ENCODE peak calls at places on chromosomes 11 and 22, in four cellular contexts. One of them, this sample, is unnamed.

GRCh38 chr11:63530021-63530420 is 6.6 kb upstream of the PLAAT4 start:
- DNase-seq in H1: no peak
- DNase-seq in IMR-90: no peak
- DNase-seq in H9: peak; percentile 43
- DNase-seq in this sample: peak; percentile 32

GRCh38 chr11:71309611-71310010 is 57.2 kb upstream of the SHANK2 start:
- DNase-seq in H1: peak; percentile 35
- DNase-seq in IMR-90: no peak
- DNase-seq in H9: peak; percentile 12
- DNase-seq in this sample: no peak

GRCh38 chr22:22195265-22196017 is 49.1 kb upstream of the VPREB1 start:
- DNase-seq in H1: peak; percentile 95
- DNase-seq in IMR-90: peak; percentile 37
- DNase-seq in H9: peak; percentile 91
- DNase-seq in this sample: peak; percentile 92

GRCh38 chr11:88404363-88404762 is 66.8 kb upstream of the CTSC start:
- DNase-seq in H1: no peak
- DNase-seq in IMR-90: no peak
- DNase-seq in H9: no peak
- DNase-seq in this sample: no peak

GRCh38 chr11:3130269-3131071 is 34.6 kb downstream of the OSBPL5 start:
- DNase-seq in H1: no peak
- DNase-seq in IMR-90: no peak
- DNase-seq in H9: no peak
- DNase-seq in this sample: no peak

GRCh38 chr11:120801801-120802689 is 221.9 kb upstream of the TBCEL start:
- DNase-seq in H1: peak; percentile 91
- DNase-seq in IMR-90: peak; percentile 50
- DNase-seq in H9: peak; percentile 78
- DNase-seq in this sample: peak; percentile 70

GRCh38 chr22:29478326-29479276 is 1.4 kb upstream of the NEFH start:
- DNase-seq in H1: peak; percentile 79
- DNase-seq in IMR-90: no peak
- DNase-seq in H9: peak; percentile 55
- DNase-seq in this sample: peak; percentile 56

GRCh38 chr11:57566035-57566504 is 1.4 kb downstream of the UBE2L6 start:
- DNase-seq in H1: no peak
- DNase-seq in IMR-90: peak; percentile 63
- DNase-seq in H9: no peak
- DNase-seq in this sample: no peak

GRCh38 chr11:13955971-13956421 is 6.5 kb upstream of the SPON1 start:
- DNase-seq in H1: peak; percentile 63
- DNase-seq in IMR-90: peak; percentile 71
- DNase-seq in H9: peak; percentile 71
- DNase-seq in this sample: peak; percentile 81

GRCh38 chr22:39012525-39013516 is 1.2 kb upstream of the APOBEC3C start:
- DNase-seq in H1: no peak
- DNase-seq in IMR-90: no peak
- DNase-seq in H9: no peak
- DNase-seq in this sample: no peak

DNA sequence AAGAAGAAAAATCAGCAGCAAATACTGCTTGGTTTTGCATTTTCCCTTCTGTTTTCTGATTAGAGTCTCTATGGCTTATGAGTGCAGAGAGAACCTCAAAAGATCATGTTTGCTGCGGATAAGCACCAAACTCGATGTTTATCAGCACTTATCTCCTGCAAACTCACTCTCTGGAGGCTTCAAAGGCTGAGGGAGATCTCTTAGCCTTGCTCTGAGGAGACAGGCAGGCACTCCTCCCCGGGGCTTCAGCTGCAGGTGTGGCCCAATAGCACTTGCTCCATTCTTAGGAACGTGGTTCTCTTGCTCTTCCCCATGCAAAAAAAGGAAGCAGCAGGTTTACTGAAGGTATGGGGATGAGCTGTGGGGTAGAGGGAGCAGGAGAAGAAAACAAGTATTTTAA is 45.1 kb downstream of the FLI1 start:
- DNase-seq in H1: no peak
- DNase-seq in IMR-90: no peak
- DNase-seq in H9: no peak
- DNase-seq in this sample: no peak
- H4K5ac ChIP-seq in H1: no peak overlapping the region
- H4K5ac ChIP-seq in IMR-90: no peak overlapping the region
- H4K5ac ChIP-seq in H9: no peak overlapping the region
- H4K5ac ChIP-seq in this sample: no peak overlapping the region

DNA sequence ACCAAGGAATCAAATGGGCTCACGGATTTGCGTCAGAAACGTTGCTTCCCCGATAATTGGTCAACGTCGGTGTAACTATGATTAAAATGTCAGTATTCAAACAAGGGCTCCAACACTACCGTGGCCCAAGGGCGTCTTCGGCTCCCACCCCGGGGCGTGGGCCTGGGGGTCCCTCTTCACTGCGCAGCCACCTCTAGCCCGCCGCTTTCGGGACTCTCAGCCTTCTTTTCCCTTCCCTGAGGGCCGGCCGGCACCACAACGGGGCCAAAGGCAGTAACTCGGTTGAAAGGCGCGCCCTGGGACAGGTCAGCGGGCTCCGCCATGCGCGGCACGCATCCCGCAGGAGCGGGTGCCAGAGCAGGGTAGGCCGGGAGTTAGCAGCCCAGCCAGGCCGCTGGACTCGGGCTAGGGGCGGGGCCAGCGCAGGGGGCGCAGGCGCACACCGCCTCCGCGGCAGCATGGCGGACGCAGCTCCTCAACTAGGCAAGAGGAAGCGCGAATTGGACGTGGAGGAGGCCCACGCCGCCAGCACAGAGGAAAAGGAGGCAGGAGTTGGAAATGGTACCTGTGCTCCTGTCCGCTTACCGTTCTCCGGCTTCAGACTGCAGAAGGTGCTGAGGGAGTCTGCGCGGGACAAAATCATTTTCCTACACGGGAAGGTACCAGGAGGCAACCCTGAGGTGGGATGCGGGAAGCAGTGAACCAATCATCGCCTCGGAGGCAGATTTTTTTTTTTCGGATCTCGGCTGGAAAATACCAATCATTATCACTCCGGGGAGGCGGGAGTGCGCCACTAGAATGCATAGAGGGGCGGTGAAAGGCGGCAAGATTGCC is at the start of gene DCPS:
- DNase-seq in H1: peak; percentile 97
- DNase-seq in IMR-90: peak; percentile 88
- DNase-seq in H9: peak; percentile 95
- DNase-seq in this sample: peak; percentile 95
- H3K4ac ChIP-seq in H1: peak within 1 kb of the TSS; percentile 92
- H3K4ac ChIP-seq in IMR-90: peak within 1 kb of the TSS; percentile 98
- H3K4ac ChIP-seq in H9: no peak within 1 kb of the TSS
- H3K4ac ChIP-seq in this sample: peak within 1 kb of the TSS; percentile 41

DNA sequence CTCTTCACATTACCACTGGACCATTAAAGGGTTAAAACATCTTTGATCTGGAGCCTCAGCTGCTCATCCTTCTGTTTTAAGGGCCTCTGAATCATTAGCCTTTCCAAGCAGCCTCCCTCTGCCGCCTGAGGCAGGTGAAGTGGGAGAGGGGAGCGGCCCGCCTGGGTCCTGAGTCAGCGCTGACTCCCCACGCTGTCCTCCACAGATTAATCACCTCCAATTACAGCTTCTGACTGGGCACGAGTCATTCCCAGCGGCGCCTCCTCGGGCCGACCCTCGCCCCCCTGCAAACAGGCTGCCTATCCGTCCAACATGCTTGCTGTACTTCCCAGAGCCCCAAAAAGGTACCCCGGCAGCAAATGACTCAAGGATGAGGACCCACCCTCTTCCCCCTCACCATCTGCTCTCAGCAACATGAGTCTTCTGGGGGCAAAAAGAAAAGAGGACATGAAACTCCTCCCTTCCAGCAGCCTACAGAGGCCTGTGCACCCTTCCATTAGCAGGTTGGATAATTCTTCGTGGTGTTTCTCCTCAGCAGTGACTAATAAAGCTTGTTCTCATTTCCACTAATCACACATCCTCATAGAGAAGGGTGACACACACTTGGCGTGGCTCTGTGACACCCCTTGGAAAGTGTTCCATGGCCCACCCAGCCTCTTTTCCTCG is 44.3 kb upstream of the JAM3 start:
- DNase-seq in H1: no peak
- DNase-seq in IMR-90: peak; percentile 36
- DNase-seq in H9: no peak
- DNase-seq in this sample: no peak
- H2BK5ac ChIP-seq in H1: no peak overlapping the region
- H2BK5ac ChIP-seq in IMR-90: no peak overlapping the region
- H2BK5ac ChIP-seq in H9: no peak overlapping the region
- H2BK5ac ChIP-seq in this sample: no peak overlapping the region

DNA sequence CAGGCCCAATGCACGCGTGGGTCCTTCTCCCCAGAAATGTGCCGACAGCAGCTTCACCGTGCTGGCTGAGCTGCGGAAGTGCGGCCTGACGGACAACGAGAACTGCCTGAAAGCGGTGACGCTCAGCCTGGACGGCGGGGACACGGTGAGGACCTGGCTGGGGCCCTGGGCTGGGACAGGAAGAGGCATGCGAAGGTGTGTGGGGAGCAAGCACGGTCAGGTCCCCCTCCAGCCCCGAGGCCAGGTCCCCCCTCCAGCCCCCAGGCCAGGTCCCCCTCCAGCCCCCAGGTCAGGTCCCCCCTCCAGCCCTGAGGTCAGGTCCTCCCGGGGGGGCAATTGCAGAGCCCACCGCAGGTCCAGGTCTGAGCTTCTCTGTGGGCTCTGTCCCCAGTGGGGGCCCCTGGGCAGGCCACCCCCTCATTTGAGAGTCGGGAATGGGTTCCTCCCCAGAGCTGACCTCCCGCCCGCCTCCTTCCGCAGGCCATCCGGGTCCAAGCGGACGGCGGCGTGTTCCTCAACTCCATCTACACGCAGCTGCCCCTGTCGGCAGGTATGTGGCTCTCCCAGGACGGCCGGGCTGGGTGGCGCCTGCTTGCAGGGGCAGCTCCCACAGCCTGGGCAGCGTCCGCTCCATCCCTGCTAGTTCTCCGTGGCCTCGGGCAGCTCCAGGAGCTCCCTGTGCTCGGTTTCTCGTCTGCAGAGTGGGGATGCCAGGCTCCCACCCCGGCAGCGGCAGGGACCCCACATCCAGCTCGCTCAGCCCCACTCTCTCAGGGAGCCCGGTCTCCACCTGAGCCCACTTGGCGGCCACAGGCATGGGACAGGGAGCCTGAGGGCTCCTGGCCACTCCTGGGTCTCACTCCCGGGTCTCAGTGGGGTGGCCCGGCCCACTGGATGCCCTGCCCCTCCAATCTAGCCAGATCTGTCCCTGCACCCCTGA is 7.9 kb downstream of the MUC5B start:
- DNase-seq in H1: peak; percentile 41
- DNase-seq in IMR-90: no peak
- DNase-seq in H9: peak; percentile 41
- DNase-seq in this sample: no peak
- H4K5ac ChIP-seq in H1: no peak overlapping the region
- H4K5ac ChIP-seq in IMR-90: no peak overlapping the region
- H4K5ac ChIP-seq in H9: no peak overlapping the region
- H4K5ac ChIP-seq in this sample: no peak overlapping the region

GRCh38 chr22:46278656-46279645 is 11.1 kb downstream of the TTC38 start:
- DNase-seq in H1: no peak
- DNase-seq in IMR-90: no peak
- DNase-seq in H9: no peak
- DNase-seq in this sample: no peak
- H3K4ac ChIP-seq in H1: no peak overlapping the region
- H3K4ac ChIP-seq in IMR-90: no peak overlapping the region
- H3K4ac ChIP-seq in H9: no peak overlapping the region
- H3K4ac ChIP-seq in this sample: no peak overlapping the region

This sample was measured in mesendoderm.